ENCODE peak calls at places on chromosomes 4 and X, in eight cellular contexts. N is Calu3, J is tibial nerve, K is foreskin fibroblast, H is heart right ventricle, V is lower leg skin, U is neural crest cell, E is endothelial cell. P is an unnamed sample.

GRCh38 chr4:92261256-92261655 is 42.5 kb upstream of the GRID2 start:
- DNase-seq in N (no peak), J (no peak), K (no peak), H (no peak), V (no peak), U (no peak), E (no peak), P (no peak)

GRCh38 chr4:138522366-138522765 is 280.2 kb upstream of the SLC7A11 start:
- DNase-seq in N (no peak), J (no peak), K (peak), H (no peak), V (no peak), U (no peak), E (peak), P (no peak)

GRCh38 chrX:154791467-154791866 is 13.8 kb downstream of the MPP1 start:
- DNase-seq in N (peak), J (no peak), K (no peak), H (no peak), V (no peak), U (no peak), E (no peak), P (no peak)

GRCh38 chrX:56233682-56234081 is 1.5 kb downstream of the KLF8 start:
- DNase-seq in N (no peak), J (peak), K (peak), H (peak), V (peak), U (no peak), E (peak), P (no peak)

GRCh38 chr4:12137556-12137955 is 708.9 kb upstream of the HS3ST1 start:
- DNase-seq in N (no peak), J (no peak), K (no peak), H (no peak), V (no peak), U (no peak), E (no peak), P (no peak)

GRCh38 chr4:105895609-105896460 is 564 bp downstream of the NPNT start:
- DNase-seq in N (peak), J (no peak), K (no peak), H (no peak), V (peak), U (peak), E (peak), P (no peak)

GRCh38 chr4:156662921-156663320 is 308.7 kb downstream of the PDGFC start:
- DNase-seq in N (no peak), J (no peak), K (no peak), H (no peak), V (no peak), U (no peak), E (no peak), P (no peak)

GRCh38 chrX:34770511-34770910 is 113.4 kb upstream of the TMEM47 start:
- DNase-seq in N (no peak), J (no peak), K (no peak), H (no peak), V (no peak), U (no peak), E (no peak), P (no peak)

GRCh38 chr4:84317513-84317912 is 181.6 kb downstream of the NKX6-1 start:
- DNase-seq in N (no peak), J (no peak), K (no peak), H (no peak), V (no peak), U (no peak), E (no peak), P (no peak)

GRCh38 chr4:24791043-24791442 is 4.3 kb upstream of the SOD3 start:
- DNase-seq in N (no peak), J (no peak), K (no peak), H (no peak), V (no peak), U (no peak), E (no peak), P (no peak)

GRCh38 chr4:1621996-1622637 is 62.0 kb downstream of the FAM53A start:
- DNase-seq in N (no peak), J (no peak), K (no peak), H (no peak), V (no peak), U (no peak), E (no peak), P (no peak)

GRCh38 chr4:64581422-64581821 is 172.2 kb upstream of the TECRL start:
- DNase-seq in N (no peak), J (no peak), K (no peak), H (no peak), V (no peak), U (no peak), E (no peak), P (no peak)

GRCh38 chr4:159272341-159273125 is 169.7 kb downstream of the RAPGEF2 start:
- DNase-seq in N (no peak), J (no peak), K (no peak), H (no peak), V (no peak), U (no peak), E (no peak), P (no peak)

GRCh38 chrX:7168366-7168765 is 20.4 kb upstream of the PUDP start:
- DNase-seq in N (no peak), J (no peak), K (no peak), H (no peak), V (no peak), U (no peak), E (no peak), P (no peak)

GRCh38 chr4:159046683-159047082 is 56.2 kb upstream of the RAPGEF2 start:
- DNase-seq in N (peak), J (no peak), K (no peak), H (no peak), V (no peak), U (no peak), E (no peak), P (no peak)

GRCh38 chr4:74133786-74134499 is 24.0 kb upstream of the MTHFD2L start:
- DNase-seq in N (peak), J (peak), K (peak), H (peak), V (peak), U (peak), E (peak), P (peak)

GRCh38 chrX:136250191-136251041 is 784 bp downstream of the MAP7D3 start:
- DNase-seq in N (peak), J (peak), K (no peak), H (no peak), V (no peak), U (no peak), E (peak), P (peak)

GRCh38 chr4:143558286-143558685 is 44.8 kb downstream of the SMARCA5 start:
- DNase-seq in N (no peak), J (no peak), K (peak), H (no peak), V (no peak), U (no peak), E (no peak), P (no peak)

GRCh38 chrX:9317174-9317573 is 147.7 kb upstream of the TBL1X start:
- DNase-seq in N (no peak), J (no peak), K (no peak), H (no peak), V (no peak), U (no peak), E (no peak), P (no peak)

GRCh38 chr4:143381171-143382118 is 44.8 kb downstream of the GAB1 start:
- DNase-seq in N (peak), J (peak), K (peak), H (peak), V (peak), U (no peak), E (no peak), P (no peak)

GRCh38 chrX:44997888-44998287 is 124.9 kb downstream of the KDM6A start:
- DNase-seq in N (no peak), J (no peak), K (no peak), H (no peak), V (no peak), U (no peak), E (no peak), P (no peak)

GRCh38 chr4:124685851-124686250 is 26.7 kb downstream of the ANKRD50 start:
- DNase-seq in N (no peak), J (no peak), K (no peak), H (no peak), V (no peak), U (no peak), E (no peak), P (no peak)

GRCh38 chrX:126799059-126799458 is 20.5 kb upstream of the PRR32 start:
- DNase-seq in N (no peak), J (no peak), K (no peak), H (no peak), V (no peak), U (no peak), E (no peak), P (no peak)

GRCh38 chr4:48261288-48261687 is 8.3 kb downstream of the TEC start:
- DNase-seq in N (no peak), J (no peak), K (no peak), H (no peak), V (no peak), U (no peak), E (no peak), P (no peak)

GRCh38 chr4:6463311-6464289 is 8.8 kb downstream of the PPP2R2C start:
- DNase-seq in N (no peak), J (no peak), K (no peak), H (no peak), V (peak), U (no peak), E (no peak), P (no peak)

GRCh38 chr4:84681488-84682274 is 98.8 kb downstream of the CDS1 start:
- DNase-seq in N (no peak), J (no peak), K (peak), H (peak), V (no peak), U (no peak), E (no peak), P (no peak)

GRCh38 chrX:110748256-110748811 is 47.3 kb downstream of the CHRDL1 start:
- DNase-seq in N (no peak), J (no peak), K (no peak), H (no peak), V (no peak), U (no peak), E (no peak), P (no peak)

GRCh38 chrX:22383988-22384387 is 111.3 kb downstream of the CBLL2 start:
- DNase-seq in N (no peak), J (no peak), K (no peak), H (no peak), V (no peak), U (no peak), E (peak), P (no peak)
- TF ChIP-seq CTCF in N (no peak), J (no peak), K (no peak), H (no peak), V (no peak), U (no peak), E (no peak), P (no peak)

GRCh38 chrX:20967725-20968124 is 406.5 kb upstream of the CNKSR2 start:
- DNase-seq in N (no peak), J (no peak), K (no peak), H (no peak), V (no peak), U (no peak), E (no peak), P (no peak)

GRCh38 chrX:20969565-20969964 is 404.7 kb upstream of the CNKSR2 start:
- DNase-seq in N (no peak), J (no peak), K (no peak), H (no peak), V (no peak), U (no peak), E (no peak), P (no peak)

GRCh38 chrX:20965270-20966044 is 408.8 kb upstream of the CNKSR2 start:
- DNase-seq in N (peak), J (no peak), K (no peak), H (no peak), V (no peak), U (no peak), E (no peak), P (no peak)

GRCh38 chrX:20971250-20971649 is 403.0 kb upstream of the CNKSR2 start:
- DNase-seq in N (no peak), J (no peak), K (no peak), H (no peak), V (no peak), U (no peak), E (no peak), P (no peak)

GRCh38 chrX:20968996-20969395 is 405.2 kb upstream of the CNKSR2 start:
- DNase-seq in N (peak), J (no peak), K (no peak), H (no peak), V (no peak), U (no peak), E (no peak), P (no peak)
- TF ChIP-seq CTCF in N (no peak), J (no peak), K (no peak), H (no peak), V (no peak), U (no peak), E (no peak), P (no peak)

GRCh38 chr4:173261052-173261451 is 73.1 kb downstream of the HMGB2 start:
- DNase-seq in N (no peak), J (no peak), K (no peak), H (no peak), V (no peak), U (no peak), E (no peak), P (no peak)

GRCh38 chr4:173258866-173259265 is 75.3 kb downstream of the HMGB2 start:
- DNase-seq in N (no peak), J (no peak), K (no peak), H (no peak), V (no peak), U (no peak), E (no peak), P (no peak)

GRCh38 chr4:173256825-173257224 is 77.3 kb downstream of the HMGB2 start:
- DNase-seq in N (no peak), J (no peak), K (no peak), H (no peak), V (no peak), U (no peak), E (no peak), P (no peak)

GRCh38 chr4:173257732-173258717 is 76.1 kb downstream of the HMGB2 start:
- DNase-seq in N (peak), J (peak), K (peak), H (peak), V (no peak), U (peak), E (peak), P (peak)

GRCh38 chr4:173259310-173259709 is 74.8 kb downstream of the HMGB2 start:
- DNase-seq in N (no peak), J (no peak), K (no peak), H (no peak), V (no peak), U (no peak), E (no peak), P (no peak)
- TF ChIP-seq CTCF in N (no peak), J (no peak), K (peak), H (no peak), V (no peak), U (peak), E (peak), P (no peak)

DNA sequence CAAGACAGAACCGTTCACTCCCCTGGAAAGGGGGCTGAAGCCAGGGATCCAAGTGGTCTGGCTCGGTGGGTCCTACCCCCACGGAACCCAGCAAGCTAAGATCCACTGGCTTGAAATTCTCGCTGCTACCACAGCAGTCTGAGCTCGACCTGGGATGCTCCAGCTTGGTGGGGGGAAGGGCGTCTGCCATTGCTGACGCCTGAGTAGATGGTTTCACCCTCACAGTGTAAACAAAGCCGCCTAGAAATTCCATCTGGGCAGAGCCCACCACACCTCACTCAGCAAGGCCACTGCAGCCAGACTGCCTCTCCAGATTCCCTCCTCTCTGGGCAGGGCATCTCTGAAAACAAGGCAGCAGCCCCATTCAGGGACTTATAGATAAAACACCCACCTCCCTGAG is 13.4 kb upstream of the PBDC1 start:
- DNase-seq in N (no peak), J (no peak), K (no peak), H (no peak), V (no peak), U (no peak), E (no peak), P (no peak)
- TF ChIP-seq CTCF in N (no peak), J (no peak), K (no peak), H (no peak), V (no peak), U (no peak), E (no peak), P (no peak)

GRCh38 chr4:13543648-13544555 is at the start of gene NKX3-2:
- DNase-seq in N (no peak), J (no peak), K (peak), H (no peak), V (no peak), U (no peak), E (peak), P (no peak)

GRCh38 chr4:13546374-13546854 is 2.1 kb upstream of the NKX3-2 start:
- DNase-seq in N (no peak), J (no peak), K (no peak), H (no peak), V (no peak), U (no peak), E (no peak), P (no peak)

GRCh38 chr4:13546855-13547562 is 2.7 kb upstream of the NKX3-2 start:
- DNase-seq in N (no peak), J (no peak), K (no peak), H (no peak), V (peak), U (peak), E (peak), P (no peak)

GRCh38 chr4:13544556-13545393 is 467 bp upstream of the NKX3-2 start:
- DNase-seq in N (peak), J (peak), K (peak), H (peak), V (peak), U (peak), E (peak), P (no peak)

DNA sequence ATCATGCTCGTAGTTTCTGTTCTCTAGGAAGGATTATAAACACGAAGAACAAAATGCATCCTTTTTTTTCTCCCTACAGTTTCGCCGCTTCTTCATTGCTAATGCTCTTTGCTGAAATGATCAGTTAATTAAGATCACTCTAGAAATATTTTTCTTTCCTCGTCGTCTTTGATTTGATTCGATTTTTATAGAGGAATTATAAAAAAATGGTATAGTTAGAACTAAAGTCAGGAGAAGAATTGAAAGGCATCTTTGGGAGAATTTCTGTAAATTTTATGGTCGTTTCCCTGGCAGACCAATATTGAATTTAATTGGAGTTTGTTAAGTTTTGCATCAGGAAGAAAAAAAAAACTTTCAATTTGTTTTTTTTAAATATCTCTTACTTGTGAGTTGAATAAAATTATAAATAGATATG is 1.1 kb upstream of the NKX3-2 start:
- DNase-seq in N (no peak), J (no peak), K (no peak), H (no peak), V (no peak), U (no peak), E (no peak), P (no peak)
- TF ChIP-seq CTCF in N (no peak), J (no peak), K (no peak), H (no peak), V (no peak), U (no peak), E (no peak), P (no peak)

DNA sequence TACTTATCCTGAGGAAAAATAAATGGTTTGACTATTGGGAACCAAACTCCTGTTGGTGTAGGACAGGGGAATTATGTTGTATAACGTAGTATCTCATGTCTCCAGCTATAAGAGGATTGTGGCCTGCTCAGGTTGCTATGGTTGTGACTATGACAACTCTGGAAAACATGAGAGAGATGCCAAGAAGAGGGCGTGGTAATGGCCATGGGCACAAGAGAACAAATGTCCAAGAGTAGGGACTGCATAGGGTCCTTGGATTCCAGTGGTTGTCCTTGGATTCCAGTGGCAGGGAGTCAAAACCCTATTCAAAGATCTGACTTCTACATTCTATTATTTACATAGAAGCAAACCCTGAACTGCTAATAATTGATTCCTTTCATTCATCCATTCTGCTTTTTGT is 6.8 kb upstream of the MOB1B start:
- DNase-seq in N (no peak), J (no peak), K (no peak), H (peak), V (no peak), U (peak), E (no peak), P (no peak)
- TF ChIP-seq CTCF in N (no peak), J (no peak), K (no peak), H (no peak), V (no peak), U (no peak), E (no peak), P (no peak)

DNA sequence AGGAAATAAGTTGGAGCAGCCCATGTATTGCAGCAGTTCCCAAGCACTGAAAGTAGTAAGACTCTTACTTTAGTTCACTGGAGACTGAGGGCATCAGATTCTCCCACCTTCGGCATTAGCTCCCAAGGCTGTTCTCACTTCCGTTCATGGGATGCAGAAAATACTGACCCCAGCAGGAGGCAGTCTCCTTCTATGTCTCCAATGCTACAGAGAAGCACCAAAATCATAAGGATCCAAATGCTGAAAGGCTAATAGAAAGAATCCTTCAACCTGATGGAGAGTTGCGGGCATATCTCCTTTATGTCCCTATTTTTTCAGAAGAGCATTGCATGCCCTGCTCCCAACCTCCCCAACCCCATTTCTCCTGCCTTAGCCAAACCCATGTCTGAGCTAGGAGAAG is 32.4 kb downstream of the ADH7 start:
- DNase-seq in N (no peak), J (no peak), K (no peak), H (no peak), V (no peak), U (no peak), E (no peak), P (no peak)
- TF ChIP-seq CTCF in N (no peak), J (no peak), K (no peak), H (no peak), V (no peak), U (no peak), E (no peak), P (no peak)

GRCh38 chr4:8342651-8343050 is 73.1 kb downstream of the HTRA3 start:
- DNase-seq in N (no peak), J (no peak), K (no peak), H (no peak), V (peak), U (peak), E (peak), P (no peak)
- TF ChIP-seq CTCF in N (no peak), J (no peak), K (no peak), H (no peak), V (no peak), U (no peak), E (no peak), P (no peak)

GRCh38 chr4:69060651-69061308 is 35.5 kb upstream of the UGT2B7 start:
- DNase-seq in N (no peak), J (no peak), K (no peak), H (no peak), V (no peak), U (no peak), E (no peak), P (no peak)
- TF ChIP-seq CTCF in N (no peak), J (no peak), K (no peak), H (no peak), V (no peak), U (no peak), E (no peak), P (no peak)

DNA sequence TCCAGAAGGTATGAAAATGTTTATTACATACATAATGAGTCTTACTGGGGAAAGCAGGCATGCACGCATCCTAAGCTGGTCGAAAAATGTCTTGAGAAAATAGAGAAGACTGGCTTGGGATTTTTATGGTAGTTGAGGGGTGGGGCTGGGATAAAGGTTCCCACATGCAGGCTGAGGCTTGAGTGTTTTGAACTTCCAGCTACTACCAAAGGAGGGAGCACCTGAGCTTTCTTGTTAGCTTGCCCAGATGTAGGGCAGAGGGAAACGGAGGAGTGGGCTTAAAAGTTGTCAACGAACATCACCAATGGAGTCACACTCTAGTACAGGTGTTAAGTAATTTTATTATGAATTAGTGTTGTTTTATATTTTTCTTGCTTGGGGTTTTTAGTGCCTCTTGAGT is 39.6 kb upstream of the SRPX start:
- DNase-seq in N (peak), J (no peak), K (no peak), H (no peak), V (no peak), U (no peak), E (peak), P (no peak)
- TF ChIP-seq CTCF in N (peak), J (no peak), K (peak), H (no peak), V (no peak), U (peak), E (peak), P (no peak)